ENCODE peak calls at places on chromosomes 6 and 20, in five cellular contexts. S is lower leg skin, C is heart right ventricle, I is H1, W is HL-60. A is an unnamed sample.

GRCh38 chr6:12336121-12336971 is 46.2 kb downstream of the EDN1 start:
- DNase-seq in S (no peak), C (no peak), I (no peak), W (no peak), A (no peak)

GRCh38 chr6:168496932-168497331 is 55.9 kb downstream of the SMOC2 start:
- DNase-seq in S (no peak), C (no peak), I (no peak), W (no peak), A (no peak)

GRCh38 chr6:37693546-37694250 is 4.0 kb downstream of the MDGA1 start:
- DNase-seq in S (no peak), C (no peak), I (no peak), W (no peak), A (no peak)

GRCh38 chr6:11710221-11710836 is 68.3 kb downstream of the ADTRP start:
- DNase-seq in S (no peak), C (no peak), I (no peak), W (no peak), A (no peak)

GRCh38 chr6:66210964-66211363 is 503.9 kb upstream of the EYS start:
- DNase-seq in S (no peak), C (no peak), I (no peak), W (no peak), A (no peak)

GRCh38 chr20:8043687-8044278 is 24.2 kb upstream of the TMX4 start:
- DNase-seq in S (peak; percentile 27), C (no peak), I (no peak), W (peak; percentile 7), A (peak; percentile 26)

GRCh38 chr6:7505196-7505699 is 36.2 kb upstream of the DSP start:
- DNase-seq in S (peak; percentile 74), C (no peak), I (peak; percentile 65), W (peak; percentile 26), A (no peak)

GRCh38 chr20:35243317-35243716 is 16.8 kb downstream of the MMP24 start:
- DNase-seq in S (no peak), C (no peak), I (no peak), W (no peak), A (no peak)

GRCh38 chr6:90456001-90456400 is 130.9 kb downstream of the MAP3K7 start:
- DNase-seq in S (no peak), C (no peak), I (no peak), W (no peak), A (no peak)

GRCh38 chr20:58169441-58169840 is 59.0 kb downstream of the ANKRD60 start:
- DNase-seq in S (no peak), C (no peak), I (no peak), W (no peak), A (no peak)

GRCh38 chr6:23174781-23175361 is 605.5 kb downstream of the HDGFL1 start:
- DNase-seq in S (no peak), C (no peak), I (no peak), W (no peak), A (no peak)

GRCh38 chr20:42531675-42531985 is 658.1 kb downstream of the PTPRT start:
- DNase-seq in S (no peak), C (peak; percentile 11), I (no peak), W (no peak), A (no peak)

GRCh38 chr6:52498538-52499017 is 78.3 kb downstream of the TRAM2 start:
- DNase-seq in S (no peak), C (no peak), I (no peak), W (no peak), A (no peak)

GRCh38 chr6:16320533-16321340 is 82.3 kb downstream of the GMPR start:
- DNase-seq in S (peak; percentile 57), C (no peak), I (no peak), W (no peak), A (no peak)

GRCh38 chr6:11430036-11430435 is 107.5 kb upstream of the TMEM170B start:
- DNase-seq in S (no peak), C (no peak), I (no peak), W (no peak), A (no peak)

GRCh38 chr20:2576317-2576727 is 39.9 kb downstream of the TMC2 start:
- DNase-seq in S (no peak), C (no peak), I (no peak), W (no peak), A (no peak)

GRCh38 chr6:12348530-12349511 is 58.7 kb downstream of the EDN1 start:
- DNase-seq in S (no peak), C (no peak), I (no peak), W (no peak), A (no peak)

GRCh38 chr6:23045280-23045679 is 475.9 kb downstream of the HDGFL1 start:
- DNase-seq in S (no peak), C (no peak), I (no peak), W (no peak), A (no peak)

GRCh38 chr6:136613477-136613876 is 63.3 kb upstream of the MAP7 start:
- DNase-seq in S (no peak), C (no peak), I (no peak), W (no peak), A (no peak)

GRCh38 chr6:32169211-32169610 is 4.8 kb downstream of the EGFL8 start:
- DNase-seq in S (no peak), C (no peak), I (no peak), W (no peak), A (no peak)
- TF ChIP-seq CTCF in S (no peak), C (no peak), I (peak; percentile 9), W (no peak), A (no peak)

GRCh38 chr20:45322952-45323383 is 14.9 kb upstream of the MATN4 start:
- DNase-seq in S (peak; percentile 68), C (no peak), I (no peak), W (peak; percentile 55), A (no peak)
- TF ChIP-seq CTCF in S (no peak), C (peak; percentile 36), I (peak; percentile 54), W (peak; percentile 31), A (no peak)

GRCh38 chr6:48447251-48447650 is 336.3 kb upstream of the PTCHD4 start:
- DNase-seq in S (no peak), C (no peak), I (no peak), W (no peak), A (no peak)

GRCh38 chr6:48449002-48449401 is 338.0 kb upstream of the PTCHD4 start:
- DNase-seq in S (no peak), C (no peak), I (no peak), W (no peak), A (no peak)
- TF ChIP-seq CTCF in S (no peak), C (no peak), I (peak; percentile 3), W (no peak), A (no peak)

GRCh38 chr20:63276956-63277355 is 4.3 kb downstream of the ARFGAP1 start:
- DNase-seq in S (no peak), C (no peak), I (no peak), W (no peak), A (no peak)
- TF ChIP-seq CTCF in S (no peak), C (no peak), I (no peak), W (no peak), A (no peak)

DNA sequence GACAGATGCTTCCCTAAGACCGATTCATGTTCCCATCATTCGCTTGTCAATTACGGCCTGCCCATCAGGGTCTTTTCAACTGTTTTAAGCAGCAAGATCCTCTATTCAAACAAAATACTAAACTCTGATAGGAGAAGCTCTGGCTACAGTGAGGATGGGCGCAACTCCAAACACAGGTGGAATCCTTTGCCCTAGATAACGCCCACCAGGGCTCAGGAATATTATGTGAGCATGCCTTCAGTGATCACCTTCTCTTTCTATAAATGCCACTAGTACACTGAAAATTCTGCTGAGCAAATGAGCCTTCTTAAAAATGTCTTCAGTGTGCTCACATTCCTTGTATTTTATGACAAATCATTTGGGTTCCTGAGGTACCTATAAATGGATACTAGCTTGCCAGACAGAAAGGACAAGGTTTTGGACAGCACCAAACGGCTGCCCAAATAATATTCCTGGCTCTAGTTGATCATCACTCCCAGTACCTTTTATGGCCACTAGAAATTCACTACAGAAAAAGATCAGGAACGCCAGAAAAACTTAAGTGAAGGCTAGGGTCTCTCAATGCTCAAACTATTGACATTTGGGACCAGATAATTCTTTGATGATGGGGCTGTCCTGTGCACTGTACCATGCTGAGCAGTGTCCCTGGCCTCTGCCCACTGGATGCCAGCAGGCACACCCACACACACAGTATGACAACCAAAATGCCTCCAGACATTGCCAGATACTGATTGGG is 13.1 kb downstream of the ZNF217 start:
- DNase-seq in S (no peak), C (no peak), I (no peak), W (no peak), A (no peak)
- TF ChIP-seq CTCF in S (no peak), C (peak; percentile 32), I (no peak), W (no peak), A (peak; percentile 46)

GRCh38 chr6:89299451-89299850 is 15.6 kb downstream of the GABRR2 start:
- DNase-seq in S (no peak), C (no peak), I (no peak), W (no peak), A (no peak)
- TF ChIP-seq CTCF in S (no peak), C (no peak), I (peak; percentile 56), W (no peak), A (peak; percentile 33)

DNA sequence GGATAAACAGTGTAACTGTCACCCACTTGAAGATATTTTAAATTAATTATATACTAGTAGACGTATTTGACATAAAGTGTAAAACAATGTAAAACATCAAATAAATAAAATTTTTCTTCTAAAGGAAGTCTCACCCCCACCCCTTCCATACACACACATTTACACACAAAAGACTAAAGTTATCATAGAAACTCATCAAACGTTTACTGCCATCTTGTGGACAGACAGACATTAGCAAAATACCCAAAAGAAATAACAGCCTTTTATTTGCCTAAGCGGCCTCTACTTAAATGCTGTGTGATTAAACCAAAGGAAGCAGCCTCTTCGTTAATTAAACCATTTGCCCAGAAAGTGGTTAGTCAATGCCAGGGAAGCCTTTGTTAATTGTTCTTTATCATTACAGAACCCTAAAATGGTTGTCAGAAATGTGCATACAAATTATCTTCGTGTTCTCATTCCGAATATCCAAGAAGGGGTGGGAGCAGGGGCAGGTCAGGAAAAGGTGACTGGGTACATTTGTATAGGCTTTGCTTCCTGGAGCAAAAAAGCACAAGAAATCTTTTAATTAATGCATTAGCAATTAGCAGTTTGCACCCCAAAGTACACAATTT is 176.2 kb upstream of the SASH1 start:
- DNase-seq in S (no peak), C (no peak), I (no peak), W (no peak), A (no peak)
- TF ChIP-seq CTCF in S (no peak), C (peak; percentile 71), I (peak; percentile 40), W (peak; percentile 32), A (peak; percentile 83)

A was measured in neural crest cell.